ENCODE peak calls at places on chromosomes 4 and X, in nine cellular contexts. One of them, this sample, is unnamed.

GRCh38 chrX:129360175-129360574 is 163.1 kb downstream of the SMARCA1 start:
- DNase-seq in cardiac muscle cell: peak; percentile 61
- DNase-seq in GM23338: peak; percentile 74
- DNase-seq in IMR-90: peak; percentile 40
- DNase-seq in adrenal gland: peak; percentile 47
- DNase-seq in AG09309: no peak
- DNase-seq in left lung: no peak
- DNase-seq in right lobe of liver: peak; percentile 46
- DNase-seq in PC-3: peak; percentile 74
- DNase-seq in this sample: no peak

GRCh38 chrX:110003167-110004156 is 548 bp downstream of the TMEM164 start:
- DNase-seq in left lung: peak; percentile 69
- DNase-seq in cardiac muscle cell: no peak
- DNase-seq in right lobe of liver: peak; percentile 45
- DNase-seq in GM23338: peak; percentile 30
- DNase-seq in AG09309: no peak
- DNase-seq in PC-3: no peak
- DNase-seq in adrenal gland: no peak
- DNase-seq in IMR-90: no peak
- DNase-seq in this sample: no peak

GRCh38 chr4:182549386-182549785 is 306.2 kb downstream of the TENM3 start:
- DNase-seq in right lobe of liver: no peak
- DNase-seq in cardiac muscle cell: no peak
- DNase-seq in PC-3: no peak
- DNase-seq in adrenal gland: no peak
- DNase-seq in left lung: no peak
- DNase-seq in IMR-90: no peak
- DNase-seq in GM23338: no peak
- DNase-seq in AG09309: no peak
- DNase-seq in this sample: no peak

GRCh38 chr4:40586034-40586433 is 43.6 kb downstream of the RBM47 start:
- DNase-seq in PC-3: no peak
- DNase-seq in left lung: no peak
- DNase-seq in AG09309: no peak
- DNase-seq in GM23338: no peak
- DNase-seq in IMR-90: peak; percentile 47
- DNase-seq in cardiac muscle cell: no peak
- DNase-seq in adrenal gland: no peak
- DNase-seq in right lobe of liver: no peak
- DNase-seq in this sample: no peak

GRCh38 chr4:91127891-91128290 is 1000.7 kb downstream of the CCSER1 start:
- DNase-seq in GM23338: no peak
- DNase-seq in PC-3: no peak
- DNase-seq in AG09309: no peak
- DNase-seq in cardiac muscle cell: peak; percentile 80
- DNase-seq in IMR-90: no peak
- DNase-seq in right lobe of liver: no peak
- DNase-seq in left lung: no peak
- DNase-seq in adrenal gland: no peak
- DNase-seq in this sample: no peak

GRCh38 chr4:17232575-17233253 is 279.2 kb downstream of the QDPR start:
- DNase-seq in right lobe of liver: no peak
- DNase-seq in cardiac muscle cell: peak; percentile 84
- DNase-seq in adrenal gland: peak; percentile 75
- DNase-seq in GM23338: peak; percentile 18
- DNase-seq in PC-3: no peak
- DNase-seq in AG09309: peak; percentile 35
- DNase-seq in left lung: no peak
- DNase-seq in IMR-90: peak; percentile 84
- DNase-seq in this sample: no peak

GRCh38 chr4:13476915-13477314 is 7.2 kb downstream of the RAB28 start:
- DNase-seq in right lobe of liver: no peak
- DNase-seq in left lung: no peak
- DNase-seq in PC-3: peak; percentile 2
- DNase-seq in AG09309: peak; percentile 71
- DNase-seq in adrenal gland: no peak
- DNase-seq in cardiac muscle cell: no peak
- DNase-seq in IMR-90: peak; percentile 91
- DNase-seq in GM23338: no peak
- DNase-seq in this sample: no peak

GRCh38 chrX:38538134-38538533 is 23.2 kb upstream of the TSPAN7 start:
- DNase-seq in left lung: no peak
- DNase-seq in cardiac muscle cell: no peak
- DNase-seq in PC-3: no peak
- DNase-seq in right lobe of liver: no peak
- DNase-seq in IMR-90: no peak
- DNase-seq in GM23338: no peak
- DNase-seq in adrenal gland: no peak
- DNase-seq in AG09309: no peak
- DNase-seq in this sample: peak; percentile 22

GRCh38 chr4:159105063-159105414 is 2.2 kb downstream of the RAPGEF2 start:
- DNase-seq in adrenal gland: no peak
- DNase-seq in IMR-90: peak; percentile 61
- DNase-seq in AG09309: no peak
- DNase-seq in GM23338: no peak
- DNase-seq in PC-3: peak; percentile 44
- DNase-seq in cardiac muscle cell: no peak
- DNase-seq in left lung: no peak
- DNase-seq in right lobe of liver: no peak
- DNase-seq in this sample: no peak

GRCh38 chr4:22435652-22436051 is 80.2 kb downstream of the ADGRA3 start:
- DNase-seq in AG09309: no peak
- DNase-seq in PC-3: no peak
- DNase-seq in IMR-90: no peak
- DNase-seq in adrenal gland: no peak
- DNase-seq in GM23338: no peak
- DNase-seq in left lung: no peak
- DNase-seq in cardiac muscle cell: no peak
- DNase-seq in right lobe of liver: no peak
- DNase-seq in this sample: no peak

GRCh38 chr4:48250980-48251379 is 18.7 kb downstream of the TEC start:
- DNase-seq in cardiac muscle cell: no peak
- DNase-seq in AG09309: no peak
- DNase-seq in GM23338: no peak
- DNase-seq in right lobe of liver: no peak
- DNase-seq in adrenal gland: no peak
- DNase-seq in left lung: no peak
- DNase-seq in PC-3: no peak
- DNase-seq in IMR-90: no peak
- DNase-seq in this sample: no peak

GRCh38 chrX:1178580-1179057 is 33.8 kb downstream of the CRLF2 start:
- DNase-seq in left lung: no peak
- DNase-seq in IMR-90: no peak
- DNase-seq in GM23338: peak; percentile 25
- DNase-seq in AG09309: no peak
- DNase-seq in cardiac muscle cell: peak; percentile 23
- DNase-seq in PC-3: peak; percentile 40
- DNase-seq in right lobe of liver: peak; percentile 21
- DNase-seq in adrenal gland: no peak
- DNase-seq in this sample: no peak

GRCh38 chr4:167232805-167233522 is 1.3 kb downstream of the SPOCK3 start:
- DNase-seq in AG09309: no peak
- DNase-seq in PC-3: no peak
- DNase-seq in GM23338: peak; percentile 40
- DNase-seq in IMR-90: no peak
- DNase-seq in cardiac muscle cell: peak; percentile 31
- DNase-seq in right lobe of liver: no peak
- DNase-seq in left lung: no peak
- DNase-seq in adrenal gland: no peak
- DNase-seq in this sample: no peak

GRCh38 chr4:69057620-69058409 is 38.5 kb upstream of the UGT2B7 start:
- DNase-seq in left lung: no peak
- DNase-seq in AG09309: no peak
- DNase-seq in cardiac muscle cell: peak; percentile 5
- DNase-seq in GM23338: peak; percentile 80
- DNase-seq in right lobe of liver: no peak
- DNase-seq in PC-3: no peak
- DNase-seq in adrenal gland: no peak
- DNase-seq in IMR-90: peak; percentile 25
- DNase-seq in this sample: no peak

GRCh38 chrX:67563469-67564448 is 19.9 kb downstream of the AR start:
- DNase-seq in AG09309: no peak
- DNase-seq in IMR-90: peak; percentile 52
- DNase-seq in adrenal gland: no peak
- DNase-seq in GM23338: no peak
- DNase-seq in right lobe of liver: no peak
- DNase-seq in PC-3: no peak
- DNase-seq in left lung: no peak
- DNase-seq in cardiac muscle cell: no peak
- DNase-seq in this sample: peak; percentile 58

GRCh38 chr4:57156242-57156990 is 46.2 kb upstream of the IGFBP7 start:
- DNase-seq in adrenal gland: no peak
- DNase-seq in GM23338: no peak
- DNase-seq in right lobe of liver: no peak
- DNase-seq in PC-3: peak; percentile 77
- DNase-seq in left lung: no peak
- DNase-seq in cardiac muscle cell: no peak
- DNase-seq in IMR-90: peak; percentile 41
- DNase-seq in AG09309: no peak
- DNase-seq in this sample: no peak
- H3K4me3 ChIP-seq in adrenal gland: no peak overlapping the region
- H3K4me3 ChIP-seq in GM23338: no peak overlapping the region
- H3K4me3 ChIP-seq in right lobe of liver: no peak overlapping the region
- H3K4me3 ChIP-seq in PC-3: no peak overlapping the region
- H3K4me3 ChIP-seq in left lung: no peak overlapping the region
- H3K4me3 ChIP-seq in cardiac muscle cell: no peak overlapping the region
- H3K4me3 ChIP-seq in IMR-90: no peak overlapping the region
- H3K4me3 ChIP-seq in AG09309: no peak overlapping the region
- H3K4me3 ChIP-seq in this sample: no peak overlapping the region

GRCh38 chr4:56468097-56468422 is 643 bp downstream of the SRP72 start:
- DNase-seq in IMR-90: peak; percentile 35
- DNase-seq in right lobe of liver: peak; percentile 55
- DNase-seq in PC-3: peak; percentile 63
- DNase-seq in cardiac muscle cell: peak; percentile 55
- DNase-seq in adrenal gland: peak; percentile 37
- DNase-seq in GM23338: no peak
- DNase-seq in left lung: no peak
- DNase-seq in AG09309: no peak
- DNase-seq in this sample: no peak

GRCh38 chr4:56469489-56470210 is 2.2 kb downstream of the SRP72 start:
- DNase-seq in PC-3: no peak
- DNase-seq in adrenal gland: no peak
- DNase-seq in IMR-90: no peak
- DNase-seq in left lung: no peak
- DNase-seq in right lobe of liver: no peak
- DNase-seq in GM23338: no peak
- DNase-seq in AG09309: no peak
- DNase-seq in cardiac muscle cell: no peak
- DNase-seq in this sample: no peak

GRCh38 chr4:56465599-56466295 is 1.7 kb upstream of the SRP72 start:
- DNase-seq in adrenal gland: no peak
- DNase-seq in PC-3: peak; percentile 33
- DNase-seq in IMR-90: peak; percentile 48
- DNase-seq in GM23338: peak; percentile 11
- DNase-seq in cardiac muscle cell: no peak
- DNase-seq in right lobe of liver: no peak
- DNase-seq in AG09309: no peak
- DNase-seq in left lung: no peak
- DNase-seq in this sample: no peak

GRCh38 chr4:56466910-56467283 is 520 bp upstream of the SRP72 start:
- DNase-seq in GM23338: peak; percentile 10
- DNase-seq in adrenal gland: no peak
- DNase-seq in cardiac muscle cell: no peak
- DNase-seq in right lobe of liver: no peak
- DNase-seq in AG09309: no peak
- DNase-seq in left lung: no peak
- DNase-seq in IMR-90: no peak
- DNase-seq in PC-3: peak; percentile 19
- DNase-seq in this sample: no peak

GRCh38 chr4:56467284-56468096 is at the start of gene SRP72:
- DNase-seq in adrenal gland: peak; percentile 92
- DNase-seq in GM23338: peak; percentile 94
- DNase-seq in right lobe of liver: peak; percentile 87
- DNase-seq in IMR-90: peak; percentile 85
- DNase-seq in PC-3: peak; percentile 95
- DNase-seq in cardiac muscle cell: peak; percentile 91
- DNase-seq in AG09309: peak; percentile 55
- DNase-seq in left lung: peak; percentile 96
- DNase-seq in this sample: no peak
- TF ChIP-seq CTCF in adrenal gland: no peak
- TF ChIP-seq CTCF in GM23338: no peak
- TF ChIP-seq CTCF in right lobe of liver: no peak
- TF ChIP-seq CTCF in IMR-90: no peak
- TF ChIP-seq CTCF in PC-3: no peak
- TF ChIP-seq CTCF in cardiac muscle cell: no peak
- TF ChIP-seq CTCF in AG09309: no peak
- TF ChIP-seq CTCF in left lung: no peak
- TF ChIP-seq CTCF in this sample: no peak

DNA sequence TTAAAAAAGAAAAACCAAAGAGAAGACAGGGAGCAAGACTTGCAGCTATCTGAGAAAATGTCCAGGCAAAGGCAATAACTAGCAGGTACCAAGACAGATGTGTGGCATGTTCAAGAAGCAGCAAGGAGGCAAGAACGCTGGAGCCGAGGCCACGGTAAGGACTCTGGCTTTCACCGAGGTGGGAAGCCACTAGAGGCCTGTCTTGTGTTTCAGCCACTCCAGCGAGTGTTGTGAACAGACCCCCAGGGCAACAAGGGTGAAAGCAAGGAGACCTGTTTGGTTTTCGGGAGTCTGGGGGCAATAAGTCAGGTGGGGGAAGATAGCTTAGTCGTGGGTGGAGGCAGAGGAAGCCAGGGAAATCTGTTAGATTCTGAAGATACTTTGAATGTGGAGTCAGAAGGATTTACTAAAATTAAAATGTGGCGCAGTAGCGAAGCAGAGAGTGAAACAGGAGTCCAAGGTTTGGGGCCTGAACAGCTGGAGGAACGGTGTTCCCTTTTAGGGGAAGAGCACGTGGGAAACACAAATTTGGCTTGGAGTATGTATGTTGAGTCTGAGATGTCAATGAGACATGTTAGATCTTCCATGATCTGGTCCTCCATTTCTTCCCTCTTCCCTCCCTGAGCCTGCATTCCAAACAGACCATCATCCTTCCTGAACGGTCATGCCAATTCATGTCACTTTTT is 3.1 kb downstream of the WDR1 start:
- DNase-seq in IMR-90: no peak
- DNase-seq in adrenal gland: no peak
- DNase-seq in AG09309: no peak
- DNase-seq in cardiac muscle cell: no peak
- DNase-seq in GM23338: no peak
- DNase-seq in left lung: no peak
- DNase-seq in right lobe of liver: no peak
- DNase-seq in PC-3: no peak
- DNase-seq in this sample: no peak
- H3K4me3 ChIP-seq in IMR-90: no peak overlapping the region
- H3K4me3 ChIP-seq in adrenal gland: no peak overlapping the region
- H3K4me3 ChIP-seq in AG09309: no peak overlapping the region
- H3K4me3 ChIP-seq in cardiac muscle cell: no peak overlapping the region
- H3K4me3 ChIP-seq in GM23338: no peak overlapping the region
- H3K4me3 ChIP-seq in left lung: peak overlapping the region; percentile 97
- H3K4me3 ChIP-seq in right lobe of liver: no peak overlapping the region
- H3K4me3 ChIP-seq in PC-3: no peak overlapping the region
- H3K4me3 ChIP-seq in this sample: no peak overlapping the region

DNA sequence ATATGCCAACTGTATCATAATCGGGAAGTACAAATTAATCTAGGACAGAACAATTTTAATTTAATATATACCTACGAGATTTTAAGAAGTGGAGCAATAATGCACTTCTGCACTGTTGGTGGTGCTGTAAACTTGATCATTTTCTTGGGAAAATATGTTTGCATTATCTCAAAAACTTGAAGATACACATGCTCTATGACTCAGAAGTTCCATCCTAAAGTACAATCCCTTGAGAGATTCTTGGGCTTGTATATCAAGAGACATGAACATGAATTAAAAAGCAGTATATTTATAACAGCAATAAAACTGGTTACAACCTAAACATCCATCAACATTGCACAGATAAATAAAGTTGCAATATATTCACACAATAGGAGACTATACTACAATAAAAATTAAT is 168.8 kb downstream of the CLCN4 start:
- DNase-seq in AG09309: peak; percentile 7
- DNase-seq in IMR-90: peak; percentile 62
- DNase-seq in PC-3: no peak
- DNase-seq in cardiac muscle cell: no peak
- DNase-seq in left lung: no peak
- DNase-seq in right lobe of liver: no peak
- DNase-seq in GM23338: no peak
- DNase-seq in adrenal gland: no peak
- DNase-seq in this sample: no peak
- TF ChIP-seq CTCF in AG09309: no peak
- TF ChIP-seq CTCF in IMR-90: no peak
- TF ChIP-seq CTCF in PC-3: no peak
- TF ChIP-seq CTCF in cardiac muscle cell: no peak
- TF ChIP-seq CTCF in left lung: no peak
- TF ChIP-seq CTCF in right lobe of liver: no peak
- TF ChIP-seq CTCF in GM23338: no peak
- TF ChIP-seq CTCF in adrenal gland: no peak
- TF ChIP-seq CTCF in this sample: no peak